ENCODE peak calls at places on chromosomes 2 and 18, in five cellular contexts. H is tibial nerve, D is Peyer's patch, O is sigmoid colon, S is ascending aorta. A is an unnamed sample.

GRCh38 chr2:133097666-133098065 is 427.7 kb upstream of the LYPD1 start:
- DNase-seq in H (no peak), D (no peak), O (no peak), S (no peak), A (no peak)

GRCh38 chr2:218648473-218649100 is 10.8 kb downstream of the ZNF142 start:
- DNase-seq in H (peak; percentile 52), D (peak; percentile 74), O (no peak), S (no peak), A (peak; percentile 26)

GRCh38 chr18:1578505-1578904 is 673.8 kb downstream of the ADCYAP1 start:
- DNase-seq in H (no peak), D (no peak), O (no peak), S (no peak), A (no peak)

GRCh38 chr18:11827963-11828362 is 23.2 kb upstream of the CHMP1B start:
- DNase-seq in H (no peak), D (no peak), O (no peak), S (no peak), A (no peak)

GRCh38 chr2:8171608-8172007 is 510.2 kb upstream of the ID2 start:
- DNase-seq in H (no peak), D (no peak), O (no peak), S (no peak), A (no peak)

GRCh38 chr2:229485782-229486181 is 214.7 kb upstream of the PID1 start:
- DNase-seq in H (no peak), D (no peak), O (no peak), S (no peak), A (no peak)

GRCh38 chr2:75606851-75607798 is 39.5 kb upstream of the MRPL19 start:
- DNase-seq in H (no peak), D (no peak), O (no peak), S (no peak), A (no peak)

GRCh38 chr2:25023333-25023732 is 18.5 kb upstream of the EFR3B start:
- DNase-seq in H (no peak), D (no peak), O (no peak), S (no peak), A (no peak)

GRCh38 chr2:10078704-10079191 is 1.5 kb downstream of the CYS1 start:
- DNase-seq in H (no peak), D (no peak), O (no peak), S (no peak), A (no peak)

GRCh38 chr2:150168596-150168995 is 318.9 kb downstream of the RND3 start:
- DNase-seq in H (no peak), D (no peak), O (no peak), S (no peak), A (no peak)

GRCh38 chr2:96084006-96084857 is 32.1 kb downstream of the ADRA2B start:
- DNase-seq in H (peak; percentile 2), D (no peak), O (no peak), S (no peak), A (no peak)

GRCh38 chr2:1854747-1855146 is 110.4 kb upstream of the PXDN start:
- DNase-seq in H (peak; percentile 44), D (no peak), O (no peak), S (no peak), A (peak; percentile 7)

GRCh38 chr2:69086466-69086865 is 73.5 kb downstream of the ANTXR1 start:
- DNase-seq in H (no peak), D (no peak), O (no peak), S (no peak), A (no peak)

GRCh38 chr2:134845719-134846118 is 7.3 kb downstream of the ACMSD start:
- DNase-seq in H (no peak), D (no peak), O (no peak), S (no peak), A (no peak)

GRCh38 chr2:31535753-31536152 is 45.0 kb downstream of the SRD5A2 start:
- DNase-seq in H (no peak), D (no peak), O (no peak), S (no peak), A (no peak)

GRCh38 chr2:162256621-162257020 is 13.4 kb upstream of the FAP start:
- DNase-seq in H (no peak), D (no peak), O (no peak), S (no peak), A (no peak)

GRCh38 chr2:96867756-96868554 is 1.9 kb downstream of the SEMA4C start:
- DNase-seq in H (no peak), D (no peak), O (peak; percentile 65), S (no peak), A (no peak)

GRCh38 chr2:905833-906140 is 44.9 kb upstream of the SNTG2 start:
- DNase-seq in H (no peak), D (no peak), O (no peak), S (no peak), A (no peak)

GRCh38 chr2:175439416-175439815 is 257.9 kb upstream of the ATP5MC3 start:
- DNase-seq in H (no peak), D (no peak), O (no peak), S (no peak), A (no peak)

GRCh38 chr2:202104286-202104870 is 31.3 kb downstream of the KIAA2012 start:
- DNase-seq in H (no peak), D (peak; percentile 68), O (no peak), S (no peak), A (no peak)

GRCh38 chr2:11482473-11483031 is 16.6 kb upstream of the E2F6 start:
- DNase-seq in H (no peak), D (no peak), O (no peak), S (no peak), A (no peak)

GRCh38 chr18:7370812-7371211 is 139.9 kb downstream of the LRRC30 start:
- DNase-seq in H (peak; percentile 21), D (no peak), O (peak; percentile 69), S (no peak), A (no peak)

GRCh38 chr2:37343537-37344434 is 644 bp upstream of the QPCT start:
- DNase-seq in H (no peak), D (no peak), O (no peak), S (no peak), A (no peak)

GRCh38 chr2:148124271-148124670 is 103.4 kb downstream of the MBD5 start:
- DNase-seq in H (no peak), D (no peak), O (no peak), S (no peak), A (no peak)

GRCh38 chr2:39696072-39696471 is 30.4 kb downstream of the TMEM178A start:
- DNase-seq in H (no peak), D (no peak), O (no peak), S (no peak), A (no peak)

GRCh38 chr18:77249583-77250500 is at the start of gene GALR1:
- DNase-seq in H (no peak), D (no peak), O (no peak), S (no peak), A (no peak)

GRCh38 chr2:209671280-209671679 is 100.4 kb upstream of the UNC80 start:
- DNase-seq in H (no peak), D (no peak), O (no peak), S (no peak), A (no peak)

GRCh38 chr2:146301287-146301686 is 1543.5 kb upstream of the ACVR2A start:
- DNase-seq in H (no peak), D (no peak), O (no peak), S (no peak), A (no peak)

GRCh38 chr2:239013670-239013960 is 165.7 kb downstream of the TWIST2 start:
- DNase-seq in H (no peak), D (no peak), O (no peak), S (no peak), A (no peak)

GRCh38 chr2:170022692-170023091 is 155.3 kb upstream of the MYO3B start:
- DNase-seq in H (no peak), D (no peak), O (no peak), S (no peak), A (no peak)

GRCh38 chr2:199136681-199137080 is 321.1 kb downstream of the SATB2 start:
- DNase-seq in H (no peak), D (no peak), O (no peak), S (no peak), A (no peak)

GRCh38 chr2:111659361-111660281 is 224.4 kb downstream of the ANAPC1 start:
- DNase-seq in H (peak; percentile 82), D (peak; percentile 75), O (peak; percentile 88), S (peak; percentile 39), A (no peak)

GRCh38 chr18:44079602-44080001 is 601.1 kb upstream of the SETBP1 start:
- DNase-seq in H (no peak), D (no peak), O (no peak), S (no peak), A (no peak)

GRCh38 chr2:177114712-177115111 is 97.9 kb upstream of the HNRNPA3 start:
- DNase-seq in H (no peak), D (no peak), O (no peak), S (no peak), A (no peak)

GRCh38 chr2:237895544-237896506 is 36.4 kb downstream of the RAMP1 start:
- DNase-seq in H (no peak), D (no peak), O (peak; percentile 95), S (peak; percentile 70), A (no peak)

GRCh38 chr2:113799375-113799774 is 42.9 kb upstream of the SLC35F5 start:
- DNase-seq in H (no peak), D (no peak), O (no peak), S (no peak), A (no peak)
- TF ChIP-seq CTCF in H (no peak), D (no peak), O (no peak), S (no peak), A (no peak)

GRCh38 chr2:222891890-222892289 is 31.1 kb downstream of the ACSL3 start:
- DNase-seq in H (no peak), D (no peak), O (no peak), S (no peak), A (no peak)
- H3K27me3 ChIP-seq in H (no peaks in the 10 kb centered on the region), D (no peaks in the 10 kb centered on the region), O (no peaks in the 10 kb centered on the region), S (no peaks in the 10 kb centered on the region), A (no peaks in the 10 kb centered on the region)

GRCh38 chr2:99850076-99850710 is 292.2 kb downstream of the AFF3 start:
- DNase-seq in H (no peak), D (no peak), O (no peak), S (no peak), A (no peak)

GRCh38 chr2:99851811-99852210 is 290.6 kb downstream of the AFF3 start:
- DNase-seq in H (no peak), D (no peak), O (no peak), S (no peak), A (no peak)

GRCh38 chr2:99854236-99854852 is 288.0 kb downstream of the AFF3 start:
- DNase-seq in H (no peak), D (no peak), O (no peak), S (no peak), A (no peak)

GRCh38 chr2:99852376-99852934 is 289.9 kb downstream of the AFF3 start:
- DNase-seq in H (no peak), D (no peak), O (no peak), S (no peak), A (no peak)

DNA sequence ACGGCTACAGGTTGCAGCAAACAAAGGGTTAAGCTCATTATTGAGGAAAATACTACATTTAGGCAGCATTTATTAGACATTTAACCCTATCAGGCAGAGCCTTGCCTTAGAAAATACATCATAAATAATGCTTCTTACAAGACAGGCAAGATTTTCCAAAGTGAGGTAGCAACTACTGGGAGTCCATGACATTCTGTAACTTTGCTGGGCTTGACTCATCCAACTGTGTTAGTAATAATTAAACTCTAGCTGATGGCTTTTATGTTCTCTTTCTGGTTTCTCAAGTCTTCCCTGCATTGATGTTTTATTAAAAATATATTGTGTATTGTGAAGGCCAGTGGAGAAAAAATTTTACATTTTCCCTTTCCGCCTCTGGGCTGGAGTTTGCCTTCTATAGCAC is 291.3 kb downstream of the AFF3 start:
- DNase-seq in H (no peak), D (no peak), O (no peak), S (no peak), A (no peak)
- H3K27ac ChIP-seq in H (no peak overlapping the region), D (no peak overlapping the region), O (no peak overlapping the region), S (no peak overlapping the region), A (no peak overlapping the region)

GRCh38 chr2:20106746-20107145 is 55.3 kb upstream of the LAPTM4A start:
- DNase-seq in H (no peak), D (peak; percentile 57), O (no peak), S (no peak), A (peak; percentile 6)
- TF ChIP-seq CTCF in H (no peak), D (no peak), O (peak; percentile 38), S (peak; percentile 12), A (peak; percentile 15)

A was measured in CD4-positive, alpha-beta T cell.